ENCODE peak calls at places on chromosomes 6 and 20, in seven cellular contexts. R is sigmoid colon, M is endothelial cell of umbilical vein, X is Panc1, H is transverse colon, Q is K562, K is spleen. U is an unnamed sample.
A peak's percentile ranks its signal among the peaks of the same experiment; 100 is the strongest.

GRCh38 chr20:51195419-51195901 is 172.6 kb upstream of the KCNG1 start:
- DNase-seq in R (no peak), M (no peak), X (no peak), H (no peak), Q (no peak), K (no peak), U (no peak)

GRCh38 chr20:49424536-49424935 is 57.9 kb downstream of the KCNB1 start:
- DNase-seq in R (peak; percentile 70), M (no peak), X (no peak), H (no peak), Q (no peak), K (no peak), U (no peak)

GRCh38 chr6:113120214-113120576 is 737.0 kb upstream of the MARCKS start:
- DNase-seq in R (no peak), M (no peak), X (no peak), H (no peak), Q (no peak), K (no peak), U (no peak)

GRCh38 chr6:131258816-131259476 is 123.7 kb downstream of the AKAP7 start:
- DNase-seq in R (no peak), M (no peak), X (no peak), H (peak; percentile 46), Q (no peak), K (no peak), U (no peak)

GRCh38 chr6:168166627-168167026 is 87.6 kb upstream of the FRMD1 start:
- DNase-seq in R (no peak), M (no peak), X (no peak), H (no peak), Q (no peak), K (no peak), U (peak; percentile 64)

GRCh38 chr20:9903048-9903651 is 64.3 kb upstream of the PAK5 start:
- DNase-seq in R (no peak), M (peak; percentile 11), X (no peak), H (no peak), Q (no peak), K (no peak), U (no peak)

GRCh38 chr6:38638941-38639497 is 710 bp downstream of the BTBD9 start:
- DNase-seq in R (no peak), M (peak; percentile 50), X (no peak), H (peak; percentile 67), Q (no peak), K (no peak), U (peak; percentile 89)

GRCh38 chr6:134722996-134723871 is 226.7 kb downstream of the ALDH8A1 start:
- DNase-seq in R (no peak), M (peak; percentile 28), X (no peak), H (no peak), Q (no peak), K (no peak), U (no peak)

GRCh38 chr6:31125586-31126363 is 5.5 kb upstream of the CDSN start:
- DNase-seq in R (no peak), M (no peak), X (no peak), H (no peak), Q (no peak), K (no peak), U (no peak)

GRCh38 chr20:49285233-49285668 is 7.4 kb upstream of the ZNFX1 start:
- DNase-seq in R (no peak), M (no peak), X (no peak), H (no peak), Q (no peak), K (no peak), U (no peak)

GRCh38 chr6:143885116-143885515 is 20.8 kb downstream of the ZC2HC1B start:
- DNase-seq in R (no peak), M (no peak), X (no peak), H (no peak), Q (no peak), K (no peak), U (no peak)

DNA sequence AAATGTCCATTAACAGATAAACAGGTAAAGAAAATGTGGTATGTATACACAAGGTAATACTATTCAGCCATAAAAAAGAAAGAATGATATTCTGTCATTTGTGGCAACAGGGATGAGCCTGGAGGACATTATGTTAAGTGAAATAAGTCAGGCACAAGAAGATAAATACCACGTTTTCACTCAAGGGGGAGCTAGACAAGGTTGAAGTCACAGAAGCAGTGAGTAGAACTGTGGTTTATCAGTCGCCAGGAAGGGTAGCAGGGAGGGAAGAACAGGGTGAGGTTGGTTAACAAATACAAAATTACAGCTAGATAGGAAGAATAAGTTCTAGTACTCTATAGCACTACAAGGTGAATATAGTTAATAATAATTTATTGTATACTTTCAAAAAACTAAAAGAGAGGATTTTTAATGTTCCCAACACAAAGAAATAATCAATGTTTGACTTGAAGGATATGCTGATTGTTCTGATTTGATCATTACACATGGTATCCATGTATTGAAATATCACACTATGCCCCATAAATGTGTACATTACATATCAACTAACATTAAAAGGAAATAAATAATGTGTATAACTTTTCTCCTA is 21.1 kb downstream of the RTN4IP1 start:
- DNase-seq in R (no peak), M (peak; percentile 61), X (peak; percentile 56), H (peak; percentile 12), Q (peak; percentile 46), K (no peak), U (no peak)
- TF ChIP-seq CTCF in R (peak; percentile 54), M (peak; percentile 44), X (peak; percentile 74), H (peak; percentile 61), Q (peak; percentile 67), K (peak; percentile 69), U (no peak)

GRCh38 chr6:26088344-26088743 is 1.1 kb downstream of the HFE start:
- DNase-seq in R (peak; percentile 74), M (no peak), X (no peak), H (no peak), Q (no peak), K (no peak), U (no peak)

GRCh38 chr6:26086214-26086613 is 1.0 kb upstream of the HFE start:
- DNase-seq in R (no peak), M (no peak), X (no peak), H (no peak), Q (no peak), K (no peak), U (no peak)

GRCh38 chr6:26092443-26092842 is 5.2 kb downstream of the HFE start:
- DNase-seq in R (no peak), M (no peak), X (no peak), H (no peak), Q (no peak), K (no peak), U (no peak)

GRCh38 chr6:26089272-26089671 is 2.0 kb downstream of the HFE start:
- DNase-seq in R (peak; percentile 83), M (no peak), X (no peak), H (peak; percentile 24), Q (no peak), K (no peak), U (no peak)

DNA sequence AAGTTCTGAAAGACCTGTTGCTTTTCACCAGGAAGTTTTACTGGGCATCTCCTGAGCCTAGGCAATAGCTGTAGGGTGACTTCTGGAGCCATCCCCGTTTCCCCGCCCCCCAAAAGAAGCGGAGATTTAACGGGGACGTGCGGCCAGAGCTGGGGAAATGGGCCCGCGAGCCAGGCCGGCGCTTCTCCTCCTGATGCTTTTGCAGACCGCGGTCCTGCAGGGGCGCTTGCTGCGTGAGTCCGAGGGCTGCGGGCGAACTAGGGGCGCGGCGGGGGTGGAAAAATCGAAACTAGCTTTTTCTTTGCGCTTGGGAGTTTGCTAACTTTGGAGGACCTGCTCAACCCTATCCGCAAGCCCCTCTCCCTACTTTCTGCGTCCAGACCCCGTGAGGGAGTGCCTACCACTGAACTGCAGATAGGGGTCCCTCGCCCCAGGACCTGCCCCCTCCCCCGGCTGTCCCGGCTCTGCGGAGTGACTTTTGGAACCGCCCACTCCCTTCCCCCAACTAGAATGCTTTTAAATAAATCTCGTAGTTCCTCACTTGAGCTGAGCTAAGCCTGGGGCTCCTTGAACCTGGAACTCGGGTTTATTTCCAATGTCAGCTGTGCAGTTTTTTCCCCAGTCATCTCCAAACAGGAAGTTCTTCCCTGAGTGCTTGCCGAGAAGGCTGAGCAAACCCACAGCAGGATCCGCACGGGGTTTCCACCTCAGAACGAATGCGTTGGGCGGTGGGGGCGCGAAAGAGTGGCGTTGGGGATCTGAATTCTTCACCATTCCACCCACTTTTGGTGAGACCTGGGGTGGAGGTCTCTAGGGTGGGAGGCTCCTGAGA is at the start of gene HFE:
- DNase-seq in R (peak; percentile 81), M (peak; percentile 70), X (no peak), H (peak; percentile 57), Q (peak; percentile 59), K (peak; percentile 87), U (no peak)
- TF ChIP-seq POLR2AphosphoS5 in R (peak; percentile 56), M (no peak), X (no peak), H (no peak), Q (no peak), K (peak; percentile 80), U (peak; percentile 63)

GRCh38 chr6:34556031-34556471 is at the start of gene SPDEF:
- DNase-seq in R (no peak), M (no peak), X (no peak), H (peak; percentile 34), Q (no peak), K (no peak), U (no peak)

GRCh38 chr6:34559651-34560365 is 3.7 kb upstream of the SPDEF start:
- DNase-seq in R (no peak), M (no peak), X (no peak), H (no peak), Q (no peak), K (no peak), U (no peak)

GRCh38 chr6:34556493-34556892 is 364 bp upstream of the SPDEF start:
- DNase-seq in R (no peak), M (no peak), X (no peak), H (no peak), Q (no peak), K (no peak), U (no peak)

GRCh38 chr6:34557228-34557627 is 1.1 kb upstream of the SPDEF start:
- DNase-seq in R (no peak), M (no peak), X (no peak), H (no peak), Q (peak; percentile 73), K (no peak), U (no peak)

DNA sequence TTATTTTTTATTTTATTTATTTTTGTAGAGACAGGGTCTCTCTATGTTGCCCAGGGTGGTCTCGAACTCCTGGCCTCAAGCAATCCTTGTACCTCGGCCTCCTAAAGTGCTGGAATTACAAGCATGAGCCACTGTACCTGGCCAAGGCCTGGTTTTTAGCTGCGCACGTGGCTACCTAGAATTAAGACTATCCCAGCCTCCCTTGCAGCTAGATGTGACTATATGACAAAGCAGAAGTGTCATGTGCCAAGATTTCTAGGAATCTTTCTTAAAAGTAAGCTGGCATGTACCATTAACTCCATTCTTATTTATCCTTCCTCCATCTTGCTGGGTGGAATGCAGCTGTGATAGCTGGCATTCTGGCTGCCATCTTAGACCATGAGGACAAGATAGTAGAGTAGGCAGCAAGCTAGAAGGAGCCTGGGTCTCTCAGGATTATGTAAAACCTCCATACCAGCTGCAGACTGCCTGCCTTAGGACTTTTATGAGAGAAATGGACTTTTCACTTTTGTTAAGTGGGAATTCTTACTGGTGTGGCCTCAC is 2.1 kb upstream of the SPDEF start:
- DNase-seq in R (no peak), M (no peak), X (no peak), H (no peak), Q (no peak), K (no peak), U (no peak)
- TF ChIP-seq CTCF in R (no peak), M (no peak), X (no peak), H (no peak), Q (no peak), K (no peak), U (no peak)

DNA sequence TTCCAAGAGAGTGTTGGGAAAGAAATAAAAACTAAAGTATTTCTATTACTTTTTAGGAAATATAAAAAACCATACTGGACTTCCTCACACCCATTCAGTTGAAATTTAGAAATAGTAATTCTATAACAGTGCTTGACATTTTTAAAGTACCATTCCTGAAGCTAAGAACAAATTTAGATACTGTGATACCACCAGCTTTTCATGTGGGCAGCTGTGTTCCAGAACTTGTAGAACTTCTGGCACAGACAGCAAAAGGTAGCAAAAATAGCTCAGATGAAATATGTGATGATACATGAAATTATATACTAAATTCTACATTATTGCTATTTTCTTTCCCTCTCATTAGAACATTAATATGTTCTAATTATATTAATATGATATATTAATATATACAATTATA is 346.5 kb downstream of the SYNE1 start:
- DNase-seq in R (no peak), M (no peak), X (no peak), H (no peak), Q (no peak), K (no peak), U (no peak)
- TF ChIP-seq POLR2AphosphoS5 in R (no peak), M (no peak), X (no peak), H (no peak), Q (no peak), K (no peak), U (no peak)